ENCODE peak calls at places on chromosomes 4 and X, in seven cellular contexts. X, K, G, M, B, U and V are unnamed samples.
A peak's percentile ranks its signal among the peaks of the same experiment; 100 is the strongest.

GRCh38 chr4:16995451-16995850 is 97.0 kb upstream of the LDB2 start:
- DNase-seq in G (no peak), X (no peak), B (no peak), U (no peak), K (no peak), M (no peak), V (no peak)

GRCh38 chr4:6956434-6957147 is 47.0 kb downstream of the TBC1D14 start:
- DNase-seq in M (no peak), B (no peak), X (no peak), U (no peak), G (no peak), K (no peak), V (no peak)

GRCh38 chrX:133151320-133151719 is 54.4 kb upstream of the USP26 start:
- DNase-seq in U (no peak), M (no peak), X (no peak), G (no peak), B (no peak), K (no peak), V (peak; percentile 70)

GRCh38 chrX:131975851-131976250 is 47.3 kb upstream of the STK26 start:
- DNase-seq in K (no peak), M (no peak), X (no peak), G (no peak), B (no peak), U (no peak), V (no peak)

GRCh38 chr4:6466756-6467381 is 5.5 kb downstream of the PPP2R2C start:
- DNase-seq in X (no peak), U (no peak), B (no peak), G (no peak), M (no peak), K (no peak), V (no peak)

GRCh38 chrX:49627030-49627777 is 28.4 kb downstream of the GAGE1 start:
- DNase-seq in G (no peak), K (no peak), X (peak; percentile 56), M (no peak), B (peak; percentile 22), U (no peak), V (peak; percentile 20)

GRCh38 chrX:10990418-10990817 is 120.7 kb upstream of the HCCS start:
- DNase-seq in M (no peak), U (no peak), K (no peak), B (no peak), X (no peak), G (no peak), V (no peak)

GRCh38 chrX:153928846-153929245 is 2.8 kb upstream of the ARHGAP4 start:
- DNase-seq in M (no peak), G (no peak), U (no peak), X (no peak), B (no peak), K (no peak), V (no peak)

GRCh38 chr4:170243662-170244288 is 154.0 kb upstream of the AADAT start:
- DNase-seq in M (no peak), B (peak; percentile 24), U (no peak), G (peak; percentile 27), K (no peak), X (no peak), V (no peak)
- TF ChIP-seq CTCF in M (no peak), B (no peak), U (no peak), G (no peak), K (no peak), X (no peak), V (no peak)

DNA sequence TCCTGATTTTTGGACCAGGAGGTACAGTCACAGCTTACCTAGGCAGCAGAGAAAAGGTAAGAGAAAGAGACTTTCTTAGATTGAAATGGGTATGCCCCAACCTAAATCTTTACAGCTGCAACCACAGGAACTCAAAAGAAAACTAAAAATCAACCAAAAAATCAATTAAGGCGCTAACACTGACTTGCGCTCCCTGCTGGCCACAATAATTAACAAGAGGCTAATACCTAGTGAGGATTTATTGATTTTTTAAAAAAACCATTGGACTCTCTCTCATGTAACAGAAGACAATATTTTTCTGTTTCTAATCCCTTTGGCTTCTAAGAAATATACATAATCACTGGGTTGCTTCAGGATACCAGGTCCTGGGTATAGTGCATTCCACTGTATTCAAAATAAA is 153.9 kb upstream of the TENM3 start:
- DNase-seq in B (no peak), K (no peak), M (no peak), U (no peak), G (no peak), X (peak; percentile 21), V (peak; percentile 13)
- TF ChIP-seq CTCF in B (no peak), K (no peak), M (no peak), U (no peak), G (no peak), X (peak; percentile 41), V (peak; percentile 59)

DNA sequence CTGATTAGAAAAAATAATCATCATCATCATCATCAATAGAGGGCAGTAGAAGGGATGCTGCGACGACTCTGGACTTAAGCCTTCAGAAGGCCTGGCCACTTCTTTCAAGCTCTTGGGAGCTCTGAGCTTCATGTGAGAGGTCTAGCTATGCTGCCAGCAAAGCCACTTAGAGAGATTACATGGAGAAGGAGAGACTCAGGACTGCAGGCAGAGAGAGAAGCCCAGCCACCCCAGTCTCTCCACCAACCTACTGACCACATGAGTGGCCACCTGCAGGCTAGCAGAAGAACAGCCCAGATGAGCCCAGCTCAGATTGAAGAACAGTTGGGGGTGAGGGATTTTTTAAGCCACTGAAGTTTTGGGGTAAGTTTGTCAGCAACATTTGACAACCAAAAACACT is 17.1 kb upstream of the TMEM150C start:
- DNase-seq in M (no peak), K (no peak), X (no peak), B (no peak), U (no peak), G (no peak), V (no peak)
- TF ChIP-seq CTCF in M (no peak), K (peak; percentile 24), X (peak; percentile 17), B (no peak), U (no peak), G (peak; percentile 20), V (no peak)

DNA sequence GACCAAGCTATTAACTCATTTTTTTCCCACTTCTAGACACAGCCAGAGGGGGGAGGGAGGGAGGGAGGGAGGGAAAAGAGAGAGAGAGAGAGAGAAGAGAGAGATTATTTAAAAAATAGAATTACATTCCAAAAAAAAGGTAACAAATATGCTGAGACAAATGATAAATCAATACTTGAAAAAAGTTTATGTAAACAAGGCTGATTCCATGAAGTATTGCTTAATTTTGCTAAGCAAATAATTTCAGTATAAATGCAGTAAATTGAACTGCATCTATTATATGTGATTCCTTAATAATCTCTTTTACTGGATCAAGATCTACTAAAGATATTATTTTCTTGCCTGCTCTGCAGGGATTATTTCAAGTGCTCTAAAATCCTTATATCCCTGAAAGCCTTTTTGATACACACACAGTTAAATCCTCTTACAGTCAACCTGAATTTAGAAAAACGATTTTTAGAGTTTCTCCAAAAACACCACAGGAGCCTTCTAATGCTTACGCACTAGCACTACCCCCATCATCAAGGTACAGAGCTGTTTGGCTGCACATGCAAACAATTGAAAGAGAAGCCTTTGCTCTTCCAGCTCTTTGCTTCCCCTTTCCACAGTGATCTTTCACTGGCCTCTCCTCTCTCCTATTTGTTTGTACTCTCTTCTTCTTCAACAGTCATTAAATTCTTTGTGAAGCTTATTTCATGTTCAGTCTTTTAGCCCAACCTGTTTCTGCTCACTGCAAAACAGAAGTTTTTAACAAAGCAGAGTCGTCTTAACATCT is 426.3 kb upstream of the FAM241A start:
- DNase-seq in G (no peak), X (no peak), B (no peak), U (no peak), K (no peak), M (no peak), V (no peak)
- TF ChIP-seq CTCF in G (no peak), X (no peak), B (no peak), U (no peak), K (no peak), M (no peak), V (no peak)

DNA sequence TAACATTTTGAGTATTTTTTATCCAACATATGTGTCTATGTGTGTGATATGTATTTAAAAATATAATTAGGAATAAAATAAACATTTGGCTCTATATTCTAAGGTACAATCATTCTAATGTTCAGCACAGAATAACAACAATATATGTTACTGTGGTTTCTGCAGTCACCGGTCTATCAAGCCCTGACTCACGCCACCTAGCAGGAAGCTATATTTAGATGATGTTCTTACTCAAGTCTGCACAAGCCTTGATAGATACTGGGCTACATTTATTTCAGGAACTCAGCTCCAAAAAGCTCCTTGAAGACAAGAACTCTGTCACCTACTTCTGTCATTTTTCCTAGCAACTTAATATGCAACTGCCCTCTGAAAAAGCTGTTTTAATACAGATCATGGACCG is 152.0 kb upstream of the FTHL17 start:
- DNase-seq in K (peak; percentile 46), X (no peak), B (peak; percentile 41), M (peak; percentile 80), G (peak; percentile 81), U (no peak), V (no peak)
- TF ChIP-seq CTCF in K (no peak), X (no peak), B (no peak), M (no peak), G (no peak), U (no peak), V (no peak)

DNA sequence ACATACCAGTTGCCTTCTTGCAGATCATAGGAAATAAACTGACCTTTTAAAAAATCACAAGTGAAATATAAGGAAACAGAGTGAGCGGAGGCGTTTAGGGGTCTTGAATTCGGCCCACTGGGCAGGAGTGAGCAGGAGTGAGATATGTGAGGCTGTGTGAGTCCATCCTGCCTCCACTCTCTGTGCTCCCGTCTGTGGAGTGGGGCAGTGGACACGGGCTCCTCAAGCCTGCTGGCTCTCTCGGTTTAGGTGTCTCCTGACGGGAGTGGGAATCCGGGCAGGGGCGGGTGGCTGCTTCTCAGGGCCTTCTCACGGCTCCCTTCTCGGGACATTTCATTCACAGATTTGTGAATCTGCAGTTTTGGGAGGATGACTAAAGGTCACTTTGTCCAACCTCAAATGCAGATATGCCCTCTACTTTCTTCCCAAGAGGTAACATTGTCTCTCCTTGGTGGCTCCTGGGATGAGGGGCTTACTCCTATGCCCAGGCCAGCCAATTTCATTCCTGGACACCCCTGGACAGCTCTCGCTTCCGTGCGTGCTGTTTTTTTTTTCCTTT is 27.6 kb downstream of the CYTL1 start:
- DNase-seq in G (no peak), M (no peak), B (no peak), X (no peak), K (no peak), U (no peak), V (no peak)
- TF ChIP-seq CTCF in G (no peak), M (no peak), B (no peak), X (no peak), K (no peak), U (no peak), V (no peak)

DNA sequence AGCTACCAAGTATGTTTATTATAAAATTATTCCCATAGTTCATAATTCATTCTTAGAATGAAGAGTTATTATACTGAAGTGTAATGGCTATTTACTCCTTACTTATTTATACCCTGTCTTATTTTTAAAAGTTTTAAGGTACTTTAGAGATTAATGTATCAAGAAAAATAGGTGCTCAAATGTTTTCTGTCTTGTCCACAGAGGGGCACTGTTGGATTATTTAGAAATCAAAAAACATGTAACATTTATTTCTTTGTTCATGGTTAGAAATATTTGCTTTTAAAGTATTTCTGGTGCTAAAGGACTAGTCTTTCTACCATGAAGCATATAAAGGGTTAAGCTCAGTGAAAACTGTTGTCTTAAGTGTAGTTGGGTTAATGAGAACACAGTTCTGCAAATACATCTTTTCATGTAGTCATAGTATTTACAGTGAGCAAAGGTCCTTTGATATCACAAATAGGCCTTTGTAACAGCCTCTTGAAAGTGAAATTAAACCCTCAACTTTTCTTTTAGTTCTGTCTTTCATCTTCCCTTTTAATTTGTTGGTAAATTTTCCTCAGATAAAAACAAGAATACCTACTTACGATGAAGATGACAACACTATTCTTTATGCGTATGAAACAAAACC is 7.7 kb downstream of the SCML1 start:
- DNase-seq in B (no peak), M (no peak), K (no peak), X (no peak), U (no peak), G (no peak), V (peak; percentile 39)
- TF ChIP-seq CTCF in B (peak; percentile 59), M (peak; percentile 46), K (peak; percentile 29), X (no peak), U (peak; percentile 32), G (peak; percentile 28), V (peak; percentile 67)